ENCODE peak calls at places on chromosomes 12 and 14, in four cellular contexts. N, E, Y and G are unnamed samples.
A peak's percentile ranks its signal among the peaks of the same experiment; 100 is the strongest.

GRCh38 chr12:20211537-20211936 is 156.8 kb upstream of the PDE3A start:
- DNase-seq in Y (no peak), N (no peak), E (peak; percentile 42), G (peak; percentile 37)

GRCh38 chr12:31849090-31849687 is 110.0 kb upstream of the RESF1 start:
- DNase-seq in E (peak; percentile 15), Y (no peak), N (no peak), G (no peak)

GRCh38 chr12:9651265-9651729 is 18.2 kb upstream of the CLEC2D start:
- DNase-seq in Y (no peak), E (peak; percentile 1), N (no peak), G (peak; percentile 18)

GRCh38 chr14:99716850-99717681 is 33.0 kb downstream of the CYP46A1 start:
- DNase-seq in E (no peak), N (no peak), Y (no peak), G (no peak)

GRCh38 chr14:20343092-20343854 is at the start of gene PARP2:
- DNase-seq in Y (peak; percentile 99), N (peak; percentile 95), E (peak; percentile 99), G (peak; percentile 100)

GRCh38 chr14:90521930-90522483 is 125.2 kb downstream of the CALM1 start:
- DNase-seq in Y (no peak), N (no peak), E (no peak), G (no peak)

GRCh38 chr12:112602150-112602549 is 183.4 kb downstream of the PTPN11 start:
- DNase-seq in E (no peak), N (no peak), Y (peak; percentile 63), G (no peak)

GRCh38 chr12:132159555-132160003 is 15.3 kb downstream of the NOC4L start:
- DNase-seq in E (no peak), Y (no peak), N (no peak), G (no peak)

GRCh38 chr12:94510128-94510527 is 50.5 kb upstream of the CEP83 start:
- DNase-seq in N (no peak), Y (no peak), E (no peak), G (no peak)

GRCh38 chr12:43338848-43339526 is 213.0 kb downstream of the ADAMTS20 start:
- DNase-seq in E (peak; percentile 88), Y (no peak), N (no peak), G (peak; percentile 74)

GRCh38 chr12:112932485-112933151 is 5.7 kb upstream of the OAS3 start:
- DNase-seq in Y (no peak), E (no peak), N (no peak), G (no peak)

GRCh38 chr14:75561013-75561432 is 17.4 kb upstream of the FLVCR2 start:
- DNase-seq in N (peak; percentile 90), E (peak; percentile 68), Y (peak; percentile 90), G (peak; percentile 45)

GRCh38 chr12:66279127-66279712 is 23.1 kb upstream of the HELB start:
- DNase-seq in N (no peak), E (peak; percentile 67), Y (no peak), G (peak; percentile 32)